ENCODE peak calls at places on chromosomes 1 and 21, in eight cellular contexts. J, C, Y, L, P, Q, K and D are unnamed samples.

GRCh38 chr1:88985692-88986091 is 6.7 kb downstream of the KYAT3 start:
- DNase-seq in P (no peak), Q (no peak), J (no peak), Y (no peak), C (no peak), K (no peak), L (no peak), D (no peak)

GRCh38 chr1:24027838-24028468 is 47.8 kb upstream of the SRSF10 start:
- DNase-seq in Y (no peak), P (no peak), Q (no peak), K (no peak), C (no peak), L (no peak), J (peak), D (no peak)

GRCh38 chr21:36320421-36321324 is 676 bp downstream of the MORC3 start:
- DNase-seq in Y (no peak), Q (no peak), K (peak), P (peak), J (peak), C (peak), L (no peak), D (no peak)

GRCh38 chr1:201447911-201448871 is 20.8 kb downstream of the PHLDA3 start:
- DNase-seq in P (no peak), C (peak), Q (no peak), K (peak), J (peak), L (peak), Y (peak), D (peak)

GRCh38 chr21:45843426-45843825 is 138.1 kb upstream of the COL6A1 start:
- DNase-seq in J (no peak), Y (no peak), P (no peak), C (no peak), K (no peak), Q (no peak), L (no peak), D (no peak)

GRCh38 chr1:207279683-207280082 is 41.8 kb upstream of the CD55 start:
- DNase-seq in P (no peak), J (no peak), C (no peak), L (no peak), K (no peak), Q (no peak), Y (no peak), D (no peak)

GRCh38 chr1:150575518-150576366 is 3.7 kb downstream of the MCL1 start:
- DNase-seq in Q (no peak), L (no peak), C (no peak), J (no peak), Y (no peak), P (no peak), K (no peak), D (no peak)

GRCh38 chr1:98429851-98430496 is 231.5 kb upstream of the SNX7 start:
- DNase-seq in J (peak), C (peak), Y (no peak), L (peak), K (no peak), Q (no peak), P (no peak), D (no peak)

GRCh38 chr1:19437911-19438310 is 47.4 kb downstream of the CAPZB start:
- DNase-seq in P (no peak), Y (no peak), Q (no peak), C (peak), L (no peak), K (peak), J (no peak), D (no peak)

GRCh38 chr1:153771841-153772593 is 3.2 kb upstream of the SLC27A3 start:
- DNase-seq in Q (no peak), Y (no peak), C (no peak), K (no peak), P (no peak), J (no peak), L (peak), D (no peak)
- TF ChIP-seq CTCF in Q (peak), Y (peak), C (peak), K (peak), P (peak), J (peak), L (peak), D (peak)

GRCh38 chr1:211606914-211607751 is 28.2 kb upstream of the SLC30A1 start:
- DNase-seq in C (no peak), L (no peak), Q (no peak), K (peak), J (no peak), P (peak), Y (peak), D (peak)

GRCh38 chr1:211605613-211606326 is 26.8 kb upstream of the SLC30A1 start:
- DNase-seq in K (no peak), Y (no peak), P (no peak), J (no peak), C (no peak), Q (no peak), L (no peak), D (no peak)

GRCh38 chr1:211607752-211608478 is 29.0 kb upstream of the SLC30A1 start:
- DNase-seq in K (no peak), C (no peak), Q (no peak), Y (no peak), L (no peak), J (no peak), P (no peak), D (no peak)

GRCh38 chr1:211605034-211605433 is 26.1 kb upstream of the SLC30A1 start:
- DNase-seq in C (no peak), L (no peak), P (no peak), Q (no peak), K (no peak), Y (no peak), J (no peak), D (no peak)

DNA sequence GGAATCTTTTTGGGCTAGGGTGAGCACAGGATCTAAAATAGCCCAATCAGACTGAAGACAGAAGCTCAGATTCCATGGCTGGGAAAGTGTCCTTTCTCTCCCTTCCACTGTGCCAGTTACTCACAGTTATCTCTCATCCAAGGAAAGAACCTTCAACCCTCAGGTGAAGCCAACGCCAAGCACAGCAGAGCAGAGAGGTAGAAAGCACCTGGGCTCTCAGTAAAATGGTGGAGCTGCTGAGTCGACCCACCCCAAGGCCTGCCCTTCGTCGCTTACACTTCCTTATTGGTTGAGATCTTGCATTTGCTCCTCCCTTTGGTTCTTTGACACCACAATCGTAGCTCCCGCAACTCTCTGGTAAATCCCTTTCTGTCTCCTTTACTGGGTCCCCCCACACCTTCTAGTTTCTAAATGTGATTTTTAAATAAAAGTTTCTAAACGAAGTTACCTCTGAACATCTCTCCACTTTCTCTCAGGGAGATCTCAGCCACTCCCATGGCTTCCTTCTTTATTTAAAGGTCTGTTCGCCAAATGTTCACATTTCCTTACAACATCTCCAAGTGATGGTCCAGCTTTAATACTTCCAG is 27.5 kb upstream of the SLC30A1 start:
- DNase-seq in Y (peak), C (no peak), P (no peak), J (peak), Q (no peak), L (no peak), K (no peak), D (peak)
- H3K4me3 ChIP-seq in Y (peak), C (peak), P (no peak), J (peak), Q (no peak), L (no peak), K (peak), D (peak)

GRCh38 chr1:62013264-62013663 is 181.4 kb upstream of the L1TD1 start:
- DNase-seq in J (no peak), Q (no peak), K (no peak), P (no peak), C (no peak), Y (no peak), L (peak), D (no peak)
- TF ChIP-seq CTCF in J (no peak), Q (no peak), K (no peak), P (no peak), C (no peak), Y (no peak), L (no peak), D (no peak)

DNA sequence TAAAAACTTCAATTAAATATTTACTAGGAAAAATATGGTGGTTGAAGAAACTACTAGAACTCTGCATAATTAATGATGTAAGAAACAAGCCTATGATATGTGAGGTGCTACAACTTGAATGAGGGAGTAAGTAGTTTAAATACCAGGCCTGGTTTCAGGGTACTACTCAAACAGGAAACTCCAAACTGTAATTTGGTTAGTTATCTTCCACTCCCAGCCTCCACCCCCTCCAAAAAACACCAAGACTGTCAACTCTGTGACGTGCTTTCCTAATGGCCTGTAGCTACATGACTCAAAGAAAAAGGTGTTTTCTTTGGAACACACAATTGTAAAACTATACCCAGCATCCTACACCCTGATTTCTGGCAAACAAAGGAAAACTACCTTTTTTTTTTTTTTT is 55.9 kb upstream of the RCC1 start:
- DNase-seq in K (no peak), J (no peak), C (no peak), Y (peak), Q (no peak), L (no peak), P (no peak), D (peak)
- H3K4me3 ChIP-seq in K (no peak), J (no peak), C (no peak), Y (no peak), Q (no peak), L (no peak), P (no peak), D (no peak)

GRCh38 chr1:216660561-216660960 is 62.7 kb downstream of the ESRRG start:
- DNase-seq in K (no peak), P (no peak), J (no peak), Y (no peak), Q (no peak), C (no peak), L (no peak), D (no peak)
- TF ChIP-seq CTCF in K (no peak), P (no peak), J (no peak), Y (no peak), Q (no peak), C (no peak), L (no peak), D (no peak)